ENCODE peak calls at places on chromosome 16, in six cellular contexts. F, Y, A, Q, V and P are unnamed samples.

GRCh38 chr16:75193265-75193650 is 13.7 kb downstream of the CTRB2 start:
- DNase-seq in F (no peak), Y (no peak), A (no peak), Q (no peak), V (no peak), P (no peak)

GRCh38 chr16:1991588-1992474 is 2.1 kb downstream of the SYNGR3 start:
- DNase-seq in F (peak; percentile 57), Y (peak; percentile 79), A (peak; percentile 77), Q (peak; percentile 91), V (peak; percentile 100), P (peak; percentile 97)

GRCh38 chr16:12675852-12676251 is 127.8 kb downstream of the CPPED1 start:
- DNase-seq in F (no peak), Y (peak; percentile 80), A (no peak), Q (no peak), V (no peak), P (no peak)

GRCh38 chr16:50354629-50355456 is 13.9 kb downstream of the BRD7 start:
- DNase-seq in F (no peak), Y (peak; percentile 8), A (no peak), Q (no peak), V (no peak), P (no peak)

GRCh38 chr16:3469736-3470135 is 25.6 kb downstream of the C16orf90 start:
- DNase-seq in F (no peak), Y (no peak), A (no peak), Q (no peak), V (no peak), P (no peak)

GRCh38 chr16:49972280-49972679 is 52.7 kb upstream of the CNEP1R1 start:
- DNase-seq in F (no peak), Y (no peak), A (no peak), Q (no peak), V (no peak), P (no peak)

GRCh38 chr16:56625140-56625942 is at the start of gene MT1E:
- DNase-seq in F (no peak), Y (peak; percentile 85), A (peak; percentile 73), Q (peak; percentile 92), V (no peak), P (peak; percentile 88)

GRCh38 chr16:88681084-88681680 is 5.1 kb downstream of the SNAI3 start:
- DNase-seq in F (no peak), Y (no peak), A (no peak), Q (no peak), V (peak; percentile 77), P (peak; percentile 61)

GRCh38 chr16:67425581-67425980 is 5.3 kb upstream of the HSD11B2 start:
- DNase-seq in F (no peak), Y (no peak), A (no peak), Q (no peak), V (no peak), P (no peak)

GRCh38 chr16:1309888-1310831 is 724 bp downstream of the UBE2I start:
- DNase-seq in F (no peak), Y (peak; percentile 54), A (no peak), Q (peak; percentile 70), V (no peak), P (peak; percentile 73)

GRCh38 chr16:2090481-2090797 is 42.7 kb downstream of the TSC2 start:
- DNase-seq in F (no peak), Y (no peak), A (peak; percentile 24), Q (peak; percentile 76), V (no peak), P (no peak)

GRCh38 chr16:51553910-51554309 is 402.8 kb upstream of the SALL1 start:
- DNase-seq in F (no peak), Y (no peak), A (peak; percentile 25), Q (no peak), V (no peak), P (no peak)

GRCh38 chr16:17070882-17071592 is 399.7 kb downstream of the XYLT1 start:
- DNase-seq in F (no peak), Y (no peak), A (peak; percentile 74), Q (no peak), V (peak; percentile 82), P (peak; percentile 74)

GRCh38 chr16:72561-73537 is at the start of gene RHBDF1:
- DNase-seq in F (peak; percentile 53), Y (peak; percentile 66), A (no peak), Q (peak; percentile 68), V (peak; percentile 74), P (peak; percentile 72)

GRCh38 chr16:20897253-20897896 is 2.8 kb downstream of the DCUN1D3 start:
- DNase-seq in F (no peak), Y (peak; percentile 44), A (no peak), Q (no peak), V (no peak), P (no peak)

GRCh38 chr16:74868501-74868900 is 93.9 kb upstream of the FA2H start:
- DNase-seq in F (no peak), Y (peak; percentile 41), A (no peak), Q (no peak), V (no peak), P (no peak)